ENCODE peak calls at places on chromosomes 4 and X, in ten cellular contexts. One of them, this sample, is unnamed.

GRCh38 chrX:40470830-40471429 is 109.8 kb upstream of the ATP6AP2 start:
- DNase-seq in HT1080: no peak
- DNase-seq in cerebellum: no peak
- DNase-seq in T-helper 2 cell: no peak
- DNase-seq in BJ: no peak
- DNase-seq in amygdala: no peak
- DNase-seq in activated T-cell treated with anti-CD3 and anti-CD28 coated beads, Interleukin-2, amount 50 U/mL, for 1 hour: no peak
- DNase-seq in fibroblast of pulmonary artery: no peak
- DNase-seq in endodermal cell: peak
- DNase-seq in right cardiac atrium: no peak
- DNase-seq in this sample: no peak

GRCh38 chr4:94507708-94508107 is 56.0 kb downstream of the PDLIM5 start:
- DNase-seq in activated T-cell treated with anti-CD3 and anti-CD28 coated beads, Interleukin-2, amount 50 U/mL, for 1 hour: no peak
- DNase-seq in right cardiac atrium: peak
- DNase-seq in amygdala: no peak
- DNase-seq in cerebellum: no peak
- DNase-seq in BJ: peak
- DNase-seq in HT1080: peak
- DNase-seq in endodermal cell: no peak
- DNase-seq in fibroblast of pulmonary artery: peak
- DNase-seq in T-helper 2 cell: no peak
- DNase-seq in this sample: no peak

GRCh38 chr4:123340381-123340701 is 56.3 kb upstream of the SPRY1 start:
- DNase-seq in right cardiac atrium: no peak
- DNase-seq in amygdala: no peak
- DNase-seq in cerebellum: no peak
- DNase-seq in HT1080: peak
- DNase-seq in endodermal cell: no peak
- DNase-seq in activated T-cell treated with anti-CD3 and anti-CD28 coated beads, Interleukin-2, amount 50 U/mL, for 1 hour: no peak
- DNase-seq in BJ: peak
- DNase-seq in T-helper 2 cell: no peak
- DNase-seq in fibroblast of pulmonary artery: peak
- DNase-seq in this sample: peak

GRCh38 chr4:162683659-162684370 is 482.9 kb downstream of the NAF1 start:
- DNase-seq in BJ: no peak
- DNase-seq in HT1080: peak
- DNase-seq in right cardiac atrium: no peak
- DNase-seq in amygdala: no peak
- DNase-seq in cerebellum: no peak
- DNase-seq in activated T-cell treated with anti-CD3 and anti-CD28 coated beads, Interleukin-2, amount 50 U/mL, for 1 hour: no peak
- DNase-seq in endodermal cell: no peak
- DNase-seq in T-helper 2 cell: no peak
- DNase-seq in fibroblast of pulmonary artery: no peak
- DNase-seq in this sample: no peak

GRCh38 chr4:21887481-21887880 is 61.1 kb downstream of the KCNIP4 start:
- DNase-seq in HT1080: no peak
- DNase-seq in endodermal cell: no peak
- DNase-seq in BJ: no peak
- DNase-seq in T-helper 2 cell: no peak
- DNase-seq in fibroblast of pulmonary artery: no peak
- DNase-seq in cerebellum: no peak
- DNase-seq in activated T-cell treated with anti-CD3 and anti-CD28 coated beads, Interleukin-2, amount 50 U/mL, for 1 hour: no peak
- DNase-seq in right cardiac atrium: no peak
- DNase-seq in amygdala: no peak
- DNase-seq in this sample: no peak

GRCh38 chr4:86032476-86033022 is 327.3 kb downstream of the MAPK10 start:
- DNase-seq in amygdala: no peak
- DNase-seq in fibroblast of pulmonary artery: peak
- DNase-seq in BJ: peak
- DNase-seq in HT1080: peak
- DNase-seq in right cardiac atrium: peak
- DNase-seq in activated T-cell treated with anti-CD3 and anti-CD28 coated beads, Interleukin-2, amount 50 U/mL, for 1 hour: no peak
- DNase-seq in cerebellum: peak
- DNase-seq in endodermal cell: no peak
- DNase-seq in T-helper 2 cell: no peak
- DNase-seq in this sample: no peak

GRCh38 chr4:6909970-6910339 is 329 bp downstream of the TBC1D14 start:
- DNase-seq in endodermal cell: peak
- DNase-seq in right cardiac atrium: no peak
- DNase-seq in BJ: no peak
- DNase-seq in fibroblast of pulmonary artery: no peak
- DNase-seq in activated T-cell treated with anti-CD3 and anti-CD28 coated beads, Interleukin-2, amount 50 U/mL, for 1 hour: no peak
- DNase-seq in T-helper 2 cell: no peak
- DNase-seq in amygdala: no peak
- DNase-seq in cerebellum: no peak
- DNase-seq in HT1080: no peak
- DNase-seq in this sample: no peak

GRCh38 chr4:126405369-126405982 is 1090.7 kb downstream of the FAT4 start:
- DNase-seq in fibroblast of pulmonary artery: peak
- DNase-seq in cerebellum: no peak
- DNase-seq in HT1080: peak
- DNase-seq in amygdala: no peak
- DNase-seq in T-helper 2 cell: no peak
- DNase-seq in endodermal cell: no peak
- DNase-seq in BJ: no peak
- DNase-seq in right cardiac atrium: no peak
- DNase-seq in activated T-cell treated with anti-CD3 and anti-CD28 coated beads, Interleukin-2, amount 50 U/mL, for 1 hour: no peak
- DNase-seq in this sample: no peak

GRCh38 chr4:148391056-148391455 is 51.2 kb downstream of the NR3C2 start:
- DNase-seq in right cardiac atrium: no peak
- DNase-seq in T-helper 2 cell: no peak
- DNase-seq in fibroblast of pulmonary artery: no peak
- DNase-seq in endodermal cell: no peak
- DNase-seq in BJ: no peak
- DNase-seq in amygdala: no peak
- DNase-seq in cerebellum: no peak
- DNase-seq in activated T-cell treated with anti-CD3 and anti-CD28 coated beads, Interleukin-2, amount 50 U/mL, for 1 hour: no peak
- DNase-seq in HT1080: no peak
- DNase-seq in this sample: no peak

GRCh38 chrX:17812763-17813162 is 48.3 kb downstream of the RAI2 start:
- DNase-seq in fibroblast of pulmonary artery: peak
- DNase-seq in right cardiac atrium: no peak
- DNase-seq in activated T-cell treated with anti-CD3 and anti-CD28 coated beads, Interleukin-2, amount 50 U/mL, for 1 hour: no peak
- DNase-seq in amygdala: no peak
- DNase-seq in cerebellum: peak
- DNase-seq in BJ: no peak
- DNase-seq in T-helper 2 cell: no peak
- DNase-seq in HT1080: no peak
- DNase-seq in endodermal cell: no peak
- DNase-seq in this sample: no peak

GRCh38 chrX:33339219-33339618 is 127.9 kb upstream of the DMD start:
- DNase-seq in right cardiac atrium: no peak
- DNase-seq in activated T-cell treated with anti-CD3 and anti-CD28 coated beads, Interleukin-2, amount 50 U/mL, for 1 hour: no peak
- DNase-seq in endodermal cell: peak
- DNase-seq in cerebellum: no peak
- DNase-seq in T-helper 2 cell: no peak
- DNase-seq in BJ: no peak
- DNase-seq in HT1080: no peak
- DNase-seq in amygdala: no peak
- DNase-seq in fibroblast of pulmonary artery: peak
- DNase-seq in this sample: no peak

GRCh38 chr4:8732681-8733243 is 138.9 kb downstream of the HMX1 start:
- DNase-seq in BJ: no peak
- DNase-seq in activated T-cell treated with anti-CD3 and anti-CD28 coated beads, Interleukin-2, amount 50 U/mL, for 1 hour: no peak
- DNase-seq in fibroblast of pulmonary artery: no peak
- DNase-seq in amygdala: no peak
- DNase-seq in T-helper 2 cell: no peak
- DNase-seq in right cardiac atrium: no peak
- DNase-seq in cerebellum: no peak
- DNase-seq in endodermal cell: peak
- DNase-seq in HT1080: no peak
- DNase-seq in this sample: no peak

GRCh38 chrX:141903400-141904155 is at the start of gene MAGEC1:
- DNase-seq in cerebellum: no peak
- DNase-seq in BJ: no peak
- DNase-seq in T-helper 2 cell: no peak
- DNase-seq in HT1080: no peak
- DNase-seq in activated T-cell treated with anti-CD3 and anti-CD28 coated beads, Interleukin-2, amount 50 U/mL, for 1 hour: no peak
- DNase-seq in right cardiac atrium: no peak
- DNase-seq in endodermal cell: no peak
- DNase-seq in fibroblast of pulmonary artery: no peak
- DNase-seq in amygdala: no peak
- DNase-seq in this sample: no peak

GRCh38 chrX:108811891-108812290 is 75.5 kb upstream of the IRS4 start:
- DNase-seq in activated T-cell treated with anti-CD3 and anti-CD28 coated beads, Interleukin-2, amount 50 U/mL, for 1 hour: no peak
- DNase-seq in amygdala: no peak
- DNase-seq in T-helper 2 cell: no peak
- DNase-seq in BJ: no peak
- DNase-seq in cerebellum: no peak
- DNase-seq in HT1080: no peak
- DNase-seq in endodermal cell: peak
- DNase-seq in fibroblast of pulmonary artery: no peak
- DNase-seq in right cardiac atrium: no peak
- DNase-seq in this sample: no peak

GRCh38 chr4:139958738-139959096 is 195.3 kb downstream of the MAML3 start:
- DNase-seq in amygdala: no peak
- DNase-seq in cerebellum: no peak
- DNase-seq in BJ: no peak
- DNase-seq in right cardiac atrium: no peak
- DNase-seq in activated T-cell treated with anti-CD3 and anti-CD28 coated beads, Interleukin-2, amount 50 U/mL, for 1 hour: no peak
- DNase-seq in T-helper 2 cell: no peak
- DNase-seq in HT1080: no peak
- DNase-seq in fibroblast of pulmonary artery: peak
- DNase-seq in endodermal cell: no peak
- DNase-seq in this sample: no peak

GRCh38 chr4:54986095-54986846 is 139.1 kb downstream of the KDR start:
- DNase-seq in endodermal cell: peak
- DNase-seq in activated T-cell treated with anti-CD3 and anti-CD28 coated beads, Interleukin-2, amount 50 U/mL, for 1 hour: no peak
- DNase-seq in fibroblast of pulmonary artery: no peak
- DNase-seq in T-helper 2 cell: no peak
- DNase-seq in amygdala: no peak
- DNase-seq in right cardiac atrium: no peak
- DNase-seq in BJ: no peak
- DNase-seq in cerebellum: no peak
- DNase-seq in HT1080: no peak
- DNase-seq in this sample: no peak

GRCh38 chr4:84497835-84498202 is 1.3 kb downstream of the NKX6-1 start:
- DNase-seq in endodermal cell: peak
- DNase-seq in activated T-cell treated with anti-CD3 and anti-CD28 coated beads, Interleukin-2, amount 50 U/mL, for 1 hour: no peak
- DNase-seq in fibroblast of pulmonary artery: no peak
- DNase-seq in HT1080: no peak
- DNase-seq in amygdala: no peak
- DNase-seq in cerebellum: no peak
- DNase-seq in T-helper 2 cell: no peak
- DNase-seq in right cardiac atrium: no peak
- DNase-seq in BJ: no peak
- DNase-seq in this sample: no peak

GRCh38 chr4:1683371-1683902 is 676 bp downstream of the FAM53A start:
- DNase-seq in endodermal cell: no peak
- DNase-seq in cerebellum: no peak
- DNase-seq in HT1080: peak
- DNase-seq in fibroblast of pulmonary artery: peak
- DNase-seq in right cardiac atrium: peak
- DNase-seq in amygdala: no peak
- DNase-seq in T-helper 2 cell: no peak
- DNase-seq in BJ: peak
- DNase-seq in activated T-cell treated with anti-CD3 and anti-CD28 coated beads, Interleukin-2, amount 50 U/mL, for 1 hour: no peak
- DNase-seq in this sample: peak

GRCh38 chr4:20422398-20422797 is 170.7 kb downstream of the SLIT2 start:
- DNase-seq in HT1080: peak
- DNase-seq in amygdala: no peak
- DNase-seq in BJ: no peak
- DNase-seq in T-helper 2 cell: no peak
- DNase-seq in right cardiac atrium: peak
- DNase-seq in cerebellum: no peak
- DNase-seq in endodermal cell: peak
- DNase-seq in fibroblast of pulmonary artery: peak
- DNase-seq in activated T-cell treated with anti-CD3 and anti-CD28 coated beads, Interleukin-2, amount 50 U/mL, for 1 hour: no peak
- DNase-seq in this sample: no peak

GRCh38 chrX:110045421-110045820 is 42.5 kb downstream of the TMEM164 start:
- DNase-seq in BJ: no peak
- DNase-seq in endodermal cell: no peak
- DNase-seq in fibroblast of pulmonary artery: no peak
- DNase-seq in activated T-cell treated with anti-CD3 and anti-CD28 coated beads, Interleukin-2, amount 50 U/mL, for 1 hour: no peak
- DNase-seq in T-helper 2 cell: no peak
- DNase-seq in HT1080: no peak
- DNase-seq in cerebellum: peak
- DNase-seq in right cardiac atrium: no peak
- DNase-seq in amygdala: no peak
- DNase-seq in this sample: no peak

GRCh38 chr4:3062466-3062865 is 11.9 kb downstream of the HTT-AS start:
- DNase-seq in activated T-cell treated with anti-CD3 and anti-CD28 coated beads, Interleukin-2, amount 50 U/mL, for 1 hour: no peak
- DNase-seq in HT1080: peak
- DNase-seq in amygdala: no peak
- DNase-seq in BJ: no peak
- DNase-seq in cerebellum: no peak
- DNase-seq in right cardiac atrium: no peak
- DNase-seq in fibroblast of pulmonary artery: peak
- DNase-seq in T-helper 2 cell: no peak
- DNase-seq in endodermal cell: no peak
- DNase-seq in this sample: no peak

GRCh38 chr4:93760284-93760683 is 68.3 kb upstream of the ATOH1 start:
- DNase-seq in activated T-cell treated with anti-CD3 and anti-CD28 coated beads, Interleukin-2, amount 50 U/mL, for 1 hour: no peak
- DNase-seq in T-helper 2 cell: no peak
- DNase-seq in right cardiac atrium: no peak
- DNase-seq in endodermal cell: no peak
- DNase-seq in amygdala: no peak
- DNase-seq in cerebellum: no peak
- DNase-seq in HT1080: no peak
- DNase-seq in fibroblast of pulmonary artery: no peak
- DNase-seq in BJ: no peak
- DNase-seq in this sample: no peak

GRCh38 chr4:113179091-113179490 is 129.6 kb downstream of the ANK2 start:
- DNase-seq in activated T-cell treated with anti-CD3 and anti-CD28 coated beads, Interleukin-2, amount 50 U/mL, for 1 hour: no peak
- DNase-seq in fibroblast of pulmonary artery: no peak
- DNase-seq in BJ: no peak
- DNase-seq in T-helper 2 cell: no peak
- DNase-seq in endodermal cell: no peak
- DNase-seq in amygdala: no peak
- DNase-seq in cerebellum: no peak
- DNase-seq in HT1080: no peak
- DNase-seq in right cardiac atrium: no peak
- DNase-seq in this sample: no peak